ENCODE peak calls at places on chromosomes 3 and 15, in six cellular contexts. One of them, this sample, is unnamed. For H3K4me1, the result is how much of the 10 kb centered on the place peaks cover.

GRCh38 chr3:129581623-129582022 is 24.9 kb downstream of the PLXND1 start:
- DNase-seq in cardiac muscle cell: no peak
- DNase-seq in mammary epithelial cell: no peak
- DNase-seq in mucosa of descending colon: no peak
- DNase-seq in heart left ventricle: no peak
- DNase-seq in pancreas: no peak
- DNase-seq in this sample: no peak

GRCh38 chr3:12393894-12394293 is 90.4 kb upstream of the TSEN2 start:
- DNase-seq in cardiac muscle cell: peak
- DNase-seq in pancreas: no peak
- DNase-seq in mammary epithelial cell: peak
- DNase-seq in heart left ventricle: no peak
- DNase-seq in mucosa of descending colon: no peak
- DNase-seq in this sample: peak

GRCh38 chr3:126543457-126544090 is 15.2 kb downstream of the C3orf22 start:
- DNase-seq in pancreas: peak
- DNase-seq in mammary epithelial cell: no peak
- DNase-seq in mucosa of descending colon: no peak
- DNase-seq in cardiac muscle cell: no peak
- DNase-seq in heart left ventricle: peak
- DNase-seq in this sample: no peak

GRCh38 chr3:156751461-156752025 is 74.6 kb upstream of the LEKR1 start:
- DNase-seq in cardiac muscle cell: peak
- DNase-seq in heart left ventricle: peak
- DNase-seq in pancreas: no peak
- DNase-seq in mucosa of descending colon: no peak
- DNase-seq in mammary epithelial cell: peak
- DNase-seq in this sample: peak

GRCh38 chr15:64877435-64877834 is 34.3 kb upstream of the ANKDD1A start:
- DNase-seq in mucosa of descending colon: peak
- DNase-seq in cardiac muscle cell: peak
- DNase-seq in heart left ventricle: peak
- DNase-seq in pancreas: peak
- DNase-seq in mammary epithelial cell: no peak
- DNase-seq in this sample: no peak

GRCh38 chr3:38588276-38588971 is 61.1 kb downstream of the SCN5A start:
- DNase-seq in pancreas: peak
- DNase-seq in mucosa of descending colon: no peak
- DNase-seq in mammary epithelial cell: no peak
- DNase-seq in heart left ventricle: peak
- DNase-seq in cardiac muscle cell: no peak
- DNase-seq in this sample: no peak

GRCh38 chr3:30440880-30441279 is 165.5 kb upstream of the TGFBR2 start:
- DNase-seq in mammary epithelial cell: peak
- DNase-seq in heart left ventricle: peak
- DNase-seq in mucosa of descending colon: peak
- DNase-seq in pancreas: peak
- DNase-seq in cardiac muscle cell: peak
- DNase-seq in this sample: peak

GRCh38 chr15:55108858-55109518 is 87.8 kb downstream of the RSL24D1 start:
- DNase-seq in cardiac muscle cell: peak
- DNase-seq in mammary epithelial cell: peak
- DNase-seq in heart left ventricle: peak
- DNase-seq in mucosa of descending colon: peak
- DNase-seq in pancreas: peak
- DNase-seq in this sample: peak

GRCh38 chr15:39594056-39594763 is 13.3 kb downstream of the THBS1 start:
- DNase-seq in heart left ventricle: no peak
- DNase-seq in mammary epithelial cell: peak
- DNase-seq in cardiac muscle cell: peak
- DNase-seq in mucosa of descending colon: peak
- DNase-seq in pancreas: no peak
- DNase-seq in this sample: no peak

GRCh38 chr3:59334585-59334984 is 284.8 kb upstream of the CFAP20DC start:
- DNase-seq in heart left ventricle: no peak
- DNase-seq in pancreas: no peak
- DNase-seq in cardiac muscle cell: peak
- DNase-seq in mucosa of descending colon: no peak
- DNase-seq in mammary epithelial cell: peak
- DNase-seq in this sample: no peak

GRCh38 chr15:33720952-33721351 is 247.3 kb upstream of the CHRM5 start:
- DNase-seq in mucosa of descending colon: no peak
- DNase-seq in heart left ventricle: no peak
- DNase-seq in cardiac muscle cell: peak
- DNase-seq in pancreas: no peak
- DNase-seq in mammary epithelial cell: peak
- DNase-seq in this sample: no peak

GRCh38 chr3:125150525-125151436 is 61.8 kb downstream of the SLC12A8 start:
- DNase-seq in pancreas: peak
- DNase-seq in heart left ventricle: no peak
- DNase-seq in cardiac muscle cell: peak
- DNase-seq in mucosa of descending colon: peak
- DNase-seq in mammary epithelial cell: no peak
- DNase-seq in this sample: no peak
- H3K4me1 ChIP-seq in pancreas: under half
- H3K4me1 ChIP-seq in heart left ventricle: half or more
- H3K4me1 ChIP-seq in cardiac muscle cell: under half
- H3K4me1 ChIP-seq in mucosa of descending colon: under half
- H3K4me1 ChIP-seq in mammary epithelial cell: under half
- H3K4me1 ChIP-seq in this sample: under half

DNA sequence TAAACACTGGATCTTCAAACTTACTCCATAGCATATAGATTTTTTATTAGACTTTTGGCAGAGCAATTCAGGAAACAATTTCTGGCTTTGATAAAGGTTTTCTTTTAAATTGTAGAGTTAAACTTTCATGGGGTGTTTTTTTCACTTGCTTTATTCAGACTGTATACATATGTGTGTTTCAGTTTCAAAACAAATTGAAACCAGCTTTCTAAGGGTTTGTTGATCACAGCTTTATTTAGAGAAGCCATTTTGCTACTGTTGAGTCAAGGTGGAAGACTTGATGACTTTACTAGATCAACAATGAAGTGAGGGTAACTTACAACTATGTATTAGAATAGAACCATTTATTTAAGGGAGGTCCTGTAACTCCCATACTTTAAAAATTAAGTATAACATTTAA is 6.2 kb downstream of the UBE2E1 start:
- DNase-seq in cardiac muscle cell: no peak
- DNase-seq in mammary epithelial cell: no peak
- DNase-seq in heart left ventricle: no peak
- DNase-seq in pancreas: no peak
- DNase-seq in mucosa of descending colon: no peak
- DNase-seq in this sample: no peak
- H3K4me1 ChIP-seq in cardiac muscle cell: under half
- H3K4me1 ChIP-seq in mammary epithelial cell: under half
- H3K4me1 ChIP-seq in heart left ventricle: half or more
- H3K4me1 ChIP-seq in pancreas: under half
- H3K4me1 ChIP-seq in mucosa of descending colon: under half
- H3K4me1 ChIP-seq in this sample: under half

DNA sequence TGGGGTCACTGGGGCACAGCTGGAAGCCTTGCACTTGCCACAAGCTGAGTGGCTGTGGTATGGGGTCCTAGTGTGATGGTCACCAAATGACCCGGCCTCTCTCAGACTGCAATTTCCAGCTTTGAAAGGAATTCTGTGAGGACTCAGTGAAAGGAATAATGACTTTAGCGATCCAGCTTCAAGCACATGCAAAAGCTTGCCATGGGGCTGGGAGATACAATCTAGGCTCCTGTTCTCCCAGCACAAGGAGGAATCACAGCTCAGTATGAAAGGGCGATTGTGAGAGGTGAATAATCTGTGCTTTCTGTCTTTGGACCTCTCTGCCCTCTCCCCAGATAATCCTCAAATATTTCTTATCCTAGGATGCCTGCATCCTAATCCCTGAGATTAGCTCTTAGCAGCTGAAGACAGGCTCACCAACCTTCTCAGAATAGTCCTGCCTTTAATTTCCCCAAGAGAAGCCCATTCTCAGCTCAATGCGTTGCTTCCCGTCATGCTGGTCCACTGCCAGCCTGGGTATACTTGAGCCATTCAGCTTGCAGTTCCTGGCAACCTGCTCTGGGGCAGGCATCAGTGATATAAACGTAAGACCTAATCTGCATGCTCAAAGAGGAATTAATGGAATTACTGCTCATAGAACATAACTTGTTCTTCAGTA is 15.0 kb downstream of the TLNRD1 start:
- DNase-seq in mammary epithelial cell: no peak
- DNase-seq in mucosa of descending colon: no peak
- DNase-seq in pancreas: no peak
- DNase-seq in heart left ventricle: no peak
- DNase-seq in cardiac muscle cell: no peak
- DNase-seq in this sample: no peak
- H3K4me1 ChIP-seq in mammary epithelial cell: under half
- H3K4me1 ChIP-seq in mucosa of descending colon: under half
- H3K4me1 ChIP-seq in pancreas: under half
- H3K4me1 ChIP-seq in heart left ventricle: under half
- H3K4me1 ChIP-seq in cardiac muscle cell: under half
- H3K4me1 ChIP-seq in this sample: under half

GRCh38 chr15:90205050-90205848 is 4.1 kb downstream of the SEMA4B start:
- DNase-seq in pancreas: no peak
- DNase-seq in heart left ventricle: no peak
- DNase-seq in mucosa of descending colon: no peak
- DNase-seq in mammary epithelial cell: no peak
- DNase-seq in cardiac muscle cell: no peak
- DNase-seq in this sample: no peak

GRCh38 chr15:90205886-90206285 is 4.8 kb downstream of the SEMA4B start:
- DNase-seq in pancreas: no peak
- DNase-seq in heart left ventricle: no peak
- DNase-seq in mucosa of descending colon: no peak
- DNase-seq in mammary epithelial cell: no peak
- DNase-seq in cardiac muscle cell: no peak
- DNase-seq in this sample: no peak

GRCh38 chr15:90208372-90208771 is 7.2 kb downstream of the SEMA4B start:
- DNase-seq in mucosa of descending colon: no peak
- DNase-seq in cardiac muscle cell: no peak
- DNase-seq in mammary epithelial cell: no peak
- DNase-seq in pancreas: no peak
- DNase-seq in heart left ventricle: no peak
- DNase-seq in this sample: no peak

GRCh38 chr15:90209591-90209990 is 8.5 kb downstream of the SEMA4B start:
- DNase-seq in pancreas: no peak
- DNase-seq in cardiac muscle cell: no peak
- DNase-seq in mammary epithelial cell: no peak
- DNase-seq in mucosa of descending colon: no peak
- DNase-seq in heart left ventricle: no peak
- DNase-seq in this sample: no peak

GRCh38 chr15:90207252-90207651 is 6.1 kb downstream of the SEMA4B start:
- DNase-seq in mammary epithelial cell: no peak
- DNase-seq in heart left ventricle: no peak
- DNase-seq in cardiac muscle cell: no peak
- DNase-seq in mucosa of descending colon: no peak
- DNase-seq in pancreas: no peak
- DNase-seq in this sample: no peak
- H3K4me1 ChIP-seq in mammary epithelial cell: under half
- H3K4me1 ChIP-seq in heart left ventricle: under half
- H3K4me1 ChIP-seq in cardiac muscle cell: under half
- H3K4me1 ChIP-seq in mucosa of descending colon: under half
- H3K4me1 ChIP-seq in pancreas: under half
- H3K4me1 ChIP-seq in this sample: under half

GRCh38 chr15:68283401-68283800 is 5.9 kb downstream of the FEM1B start:
- DNase-seq in cardiac muscle cell: no peak
- DNase-seq in heart left ventricle: no peak
- DNase-seq in mammary epithelial cell: no peak
- DNase-seq in mucosa of descending colon: no peak
- DNase-seq in pancreas: no peak
- DNase-seq in this sample: no peak
- H3K4me1 ChIP-seq in cardiac muscle cell: under half
- H3K4me1 ChIP-seq in heart left ventricle: half or more
- H3K4me1 ChIP-seq in mammary epithelial cell: under half
- H3K4me1 ChIP-seq in mucosa of descending colon: under half
- H3K4me1 ChIP-seq in pancreas: under half
- H3K4me1 ChIP-seq in this sample: under half

DNA sequence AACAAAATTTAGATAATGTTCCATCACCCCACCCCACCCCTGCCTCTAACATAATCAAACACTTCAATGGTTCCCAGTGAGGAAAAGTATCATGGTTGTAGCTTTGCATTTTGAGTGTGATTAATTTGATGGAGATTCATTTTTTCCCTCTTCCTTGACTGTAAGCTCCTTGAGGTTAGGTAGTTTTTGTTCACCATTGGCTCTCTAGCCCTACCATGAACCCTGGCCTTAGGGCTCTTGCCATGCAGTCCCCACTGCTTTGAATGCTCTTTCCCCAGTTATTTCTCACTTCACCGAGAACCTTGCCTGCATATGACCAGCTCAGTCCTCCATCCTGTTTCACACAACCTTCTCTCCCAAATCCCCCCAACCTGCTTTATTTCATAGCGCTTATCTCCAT is 5.0 kb upstream of the MBNL1 start:
- DNase-seq in pancreas: no peak
- DNase-seq in mucosa of descending colon: no peak
- DNase-seq in cardiac muscle cell: no peak
- DNase-seq in mammary epithelial cell: no peak
- DNase-seq in heart left ventricle: no peak
- DNase-seq in this sample: no peak
- H3K4me1 ChIP-seq in pancreas: under half
- H3K4me1 ChIP-seq in mucosa of descending colon: under half
- H3K4me1 ChIP-seq in cardiac muscle cell: under half
- H3K4me1 ChIP-seq in mammary epithelial cell: under half
- H3K4me1 ChIP-seq in heart left ventricle: under half
- H3K4me1 ChIP-seq in this sample: under half

DNA sequence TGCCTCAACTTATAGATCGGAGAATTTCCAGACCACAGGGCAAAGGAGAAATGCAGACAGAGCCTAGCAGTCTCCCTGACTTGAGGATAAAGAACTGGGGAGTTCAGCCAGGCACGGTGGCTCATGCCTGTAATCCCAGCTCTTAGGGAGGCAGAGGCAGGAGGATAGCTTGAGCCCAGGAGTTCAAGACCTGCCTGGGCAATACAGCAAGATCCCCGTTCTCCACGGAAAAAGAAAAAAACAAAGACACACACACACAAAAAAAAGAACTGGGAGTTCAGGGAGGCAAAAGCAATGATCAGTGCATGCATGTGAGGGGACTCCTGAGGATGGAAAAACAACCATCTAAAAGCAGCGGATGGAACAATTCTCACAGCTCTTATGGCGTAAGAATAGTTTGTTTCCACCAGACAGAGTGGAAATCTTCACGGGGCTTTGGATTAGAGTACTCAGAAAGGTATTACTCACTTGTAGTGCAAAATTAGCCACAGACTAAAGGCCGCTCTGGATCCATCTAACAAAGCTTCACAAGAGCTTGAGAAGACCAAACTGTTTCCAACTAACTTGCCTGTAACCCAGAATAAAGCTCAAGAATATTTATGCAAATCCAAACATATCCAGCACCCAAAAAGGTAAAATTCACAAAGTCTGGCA is 16.3 kb downstream of the SEC11A start:
- DNase-seq in mammary epithelial cell: no peak
- DNase-seq in mucosa of descending colon: no peak
- DNase-seq in heart left ventricle: no peak
- DNase-seq in cardiac muscle cell: no peak
- DNase-seq in pancreas: no peak
- DNase-seq in this sample: no peak
- H3K4me1 ChIP-seq in mammary epithelial cell: under half
- H3K4me1 ChIP-seq in mucosa of descending colon: under half
- H3K4me1 ChIP-seq in heart left ventricle: under half
- H3K4me1 ChIP-seq in cardiac muscle cell: under half
- H3K4me1 ChIP-seq in pancreas: under half
- H3K4me1 ChIP-seq in this sample: under half